ENCODE peak calls at places on chromosomes 1 and 21, in five cellular contexts. H, V, R, B and E are unnamed samples. For H3K27me3, the result is how much of the 10 kb centered on the place peaks cover.

GRCh38 chr1:220696863-220697231 is 6.7 kb downstream of the C1orf115 start:
- DNase-seq in H (no peak), V (no peak), R (no peak), B (no peak), E (no peak)

GRCh38 chr1:231862611-231863010 is 236.0 kb downstream of the DISC1 start:
- DNase-seq in H (no peak), V (peak), R (no peak), B (no peak), E (no peak)

GRCh38 chr1:229058111-229058551 is 212.8 kb upstream of the RAB4A start:
- DNase-seq in H (no peak), V (no peak), R (no peak), B (no peak), E (peak)

GRCh38 chr1:232844791-232845190 is 39.6 kb downstream of the MAP10 start:
- DNase-seq in H (no peak), V (no peak), R (no peak), B (no peak), E (no peak)

GRCh38 chr1:14487671-14488070 is 110.8 kb upstream of the KAZN start:
- DNase-seq in H (peak), V (no peak), R (no peak), B (no peak), E (no peak)

GRCh38 chr1:26281971-26282693 is 2.2 kb downstream of the SH3BGRL3 start:
- DNase-seq in H (no peak), V (peak), R (no peak), B (no peak), E (no peak)

GRCh38 chr1:237864338-237865244 is 26.1 kb downstream of the ZP4 start:
- DNase-seq in H (peak), V (peak), R (peak), B (peak), E (peak)

GRCh38 chr21:44956356-44957046 is 16.7 kb downstream of the SLX9 start:
- DNase-seq in H (peak), V (peak), R (no peak), B (no peak), E (no peak)

GRCh38 chr1:21552715-21553114 is 43.5 kb downstream of the ALPL start:
- DNase-seq in H (no peak), V (no peak), R (no peak), B (no peak), E (no peak)

GRCh38 chr1:205665216-205665757 is 15.0 kb downstream of the SLC45A3 start:
- DNase-seq in H (no peak), V (no peak), R (no peak), B (no peak), E (peak)

GRCh38 chr1:97691325-97691724 is 229.5 kb downstream of the DPYD start:
- DNase-seq in H (no peak), V (no peak), R (no peak), B (no peak), E (no peak)

GRCh38 chr1:109274533-109275476 is 8.1 kb downstream of the PSRC1 start:
- DNase-seq in H (no peak), V (peak), R (peak), B (peak), E (peak)

GRCh38 chr1:164868990-164869389 is 310.0 kb downstream of the PBX1 start:
- DNase-seq in H (no peak), V (no peak), R (no peak), B (no peak), E (no peak)

GRCh38 chr1:24468605-24469004 is 34.0 kb upstream of the RCAN3 start:
- DNase-seq in H (no peak), V (no peak), R (no peak), B (no peak), E (no peak)

GRCh38 chr1:21939650-21940374 is 2.7 kb upstream of the HSPG2 start:
- DNase-seq in H (peak), V (peak), R (peak), B (peak), E (peak)

GRCh38 chr1:197911857-197912696 is 5.1 kb upstream of the LHX9 start:
- DNase-seq in H (no peak), V (no peak), R (peak), B (no peak), E (no peak)

GRCh38 chr1:227885135-227885647 is 62.5 kb downstream of the WNT9A start:
- DNase-seq in H (peak), V (no peak), R (no peak), B (no peak), E (no peak)

GRCh38 chr1:98385691-98386090 is 275.8 kb upstream of the SNX7 start:
- DNase-seq in H (no peak), V (no peak), R (no peak), B (no peak), E (no peak)

GRCh38 chr21:44927587-44928461 is 7.1 kb upstream of the ITGB2 start:
- DNase-seq in H (peak), V (peak), R (no peak), B (no peak), E (no peak)

DNA sequence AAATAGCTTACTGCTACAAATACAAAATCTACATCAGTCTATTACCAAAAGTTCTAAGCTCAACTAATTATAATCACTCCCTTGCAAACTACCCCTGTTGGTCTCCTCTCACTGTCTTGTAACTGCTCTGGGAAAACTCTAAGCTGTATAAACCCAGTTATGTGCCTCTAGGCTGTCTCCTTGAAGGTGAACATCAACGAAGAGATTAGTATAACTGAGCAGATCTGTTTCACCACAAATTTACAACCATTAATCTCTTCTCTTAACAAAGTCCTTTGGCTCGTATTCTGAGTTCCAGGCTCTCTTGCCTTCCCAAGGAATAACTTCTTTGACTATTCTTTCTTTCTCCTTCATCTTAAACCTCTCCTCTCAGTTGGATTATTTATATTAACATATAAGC is 84.4 kb upstream of the PRMT6 start:
- DNase-seq in H (no peak), V (no peak), R (no peak), B (no peak), E (no peak)
- H3K27ac ChIP-seq in H (no peak), V (no peak), R (no peak), B (no peak), E (no peak)

DNA sequence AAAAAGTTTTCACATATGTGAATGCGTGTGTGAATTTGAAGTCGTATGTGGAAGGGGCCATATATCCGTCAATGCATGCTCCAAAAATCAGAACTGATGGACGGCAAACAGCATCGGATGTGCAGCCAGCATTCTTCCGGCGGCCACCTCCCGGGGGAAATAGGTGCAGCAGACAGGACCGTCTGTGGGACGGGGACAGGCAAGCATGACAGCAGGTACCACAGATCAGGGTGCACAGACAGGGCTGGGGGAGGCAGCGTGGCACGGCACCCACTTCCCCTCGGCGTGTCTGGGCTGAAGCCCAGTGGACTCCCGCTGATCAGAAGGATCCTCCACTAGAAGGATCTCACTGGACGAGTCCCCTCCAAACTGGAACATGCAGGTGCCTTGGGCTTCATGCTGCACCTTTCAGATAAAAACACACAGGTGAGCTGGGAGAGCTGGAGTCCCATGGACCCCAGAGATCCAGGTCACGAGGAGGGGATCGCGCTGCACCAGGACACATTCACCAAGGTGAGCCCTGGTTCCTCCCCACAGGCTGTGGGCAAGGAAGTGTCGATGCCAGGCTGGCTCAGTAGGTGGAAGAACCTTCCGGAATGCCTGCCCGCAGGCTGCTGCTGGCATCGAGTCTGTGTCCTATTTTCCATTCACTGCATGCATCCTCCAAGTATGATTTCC is 25.3 kb downstream of the PDE9A start:
- DNase-seq in H (peak), V (no peak), R (no peak), B (no peak), E (no peak)
- H3K27me3 ChIP-seq in H (under half), V (half or more), R (under half), B (under half), E (under half)

GRCh38 chr1:43705982-43706597 is 1.2 kb upstream of the ST3GAL3 start:
- DNase-seq in H (no peak), V (no peak), R (no peak), B (no peak), E (peak)
- H3K4me3 ChIP-seq in H (no peak), V (peak), R (no peak), B (no peak), E (no peak)

DNA sequence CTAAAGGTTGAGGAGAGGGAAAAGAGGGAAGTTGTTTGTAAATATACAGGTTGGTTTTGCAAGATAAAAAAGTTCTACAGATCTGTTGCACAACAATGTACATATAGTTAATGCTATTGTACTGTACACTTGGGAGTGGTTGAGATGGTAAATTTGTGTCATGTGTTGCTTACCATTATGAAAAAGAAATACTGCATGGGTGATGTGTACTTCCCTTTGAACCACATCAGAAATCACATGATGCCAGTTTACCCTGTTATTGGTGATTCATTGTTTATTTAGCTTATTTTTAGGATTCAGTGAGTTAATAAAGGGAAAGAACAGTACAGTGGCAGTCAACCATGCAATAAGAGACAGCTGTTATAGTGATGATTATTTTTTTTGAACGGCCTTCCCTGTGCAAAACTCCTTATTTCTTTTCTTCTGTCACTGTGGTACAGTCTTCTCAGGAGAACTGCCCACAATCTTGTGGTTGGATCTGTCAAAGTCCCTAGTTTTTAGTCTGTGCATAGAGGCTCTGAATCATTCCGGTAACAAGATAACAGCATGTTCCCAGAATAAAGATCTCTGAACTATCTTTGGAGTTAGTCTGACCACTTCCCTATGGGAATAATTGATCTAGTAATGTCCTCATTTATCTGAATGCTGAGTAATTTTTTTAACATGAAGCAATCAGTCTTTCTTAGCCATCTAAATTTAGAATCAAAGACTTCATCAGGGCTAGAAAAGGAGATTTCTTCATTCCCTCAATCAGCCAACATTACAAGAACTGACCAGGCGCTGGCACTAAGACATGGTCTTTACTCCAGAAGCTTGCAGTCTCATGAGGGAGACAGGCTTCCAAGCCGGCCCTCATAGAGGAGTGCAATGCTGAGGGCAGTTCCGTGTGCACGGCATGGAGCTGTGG is 84.2 kb downstream of the SH3GLB1 start:
- DNase-seq in H (peak), V (peak), R (peak), B (peak), E (peak)
- H3K27ac ChIP-seq in H (peak), V (peak), R (no peak), B (peak), E (peak)

GRCh38 chr1:156844638-156845037 is 14.3 kb downstream of the INSRR start:
- DNase-seq in H (no peak), V (no peak), R (no peak), B (no peak), E (no peak)

GRCh38 chr1:156842618-156843300 is 16.2 kb downstream of the INSRR start:
- DNase-seq in H (peak), V (no peak), R (no peak), B (no peak), E (no peak)

GRCh38 chr1:156845953-156846545 is 12.9 kb downstream of the INSRR start:
- DNase-seq in H (no peak), V (no peak), R (no peak), B (no peak), E (no peak)

GRCh38 chr1:156845055-156845952 is 13.6 kb downstream of the INSRR start:
- DNase-seq in H (no peak), V (no peak), R (no peak), B (no peak), E (no peak)

DNA sequence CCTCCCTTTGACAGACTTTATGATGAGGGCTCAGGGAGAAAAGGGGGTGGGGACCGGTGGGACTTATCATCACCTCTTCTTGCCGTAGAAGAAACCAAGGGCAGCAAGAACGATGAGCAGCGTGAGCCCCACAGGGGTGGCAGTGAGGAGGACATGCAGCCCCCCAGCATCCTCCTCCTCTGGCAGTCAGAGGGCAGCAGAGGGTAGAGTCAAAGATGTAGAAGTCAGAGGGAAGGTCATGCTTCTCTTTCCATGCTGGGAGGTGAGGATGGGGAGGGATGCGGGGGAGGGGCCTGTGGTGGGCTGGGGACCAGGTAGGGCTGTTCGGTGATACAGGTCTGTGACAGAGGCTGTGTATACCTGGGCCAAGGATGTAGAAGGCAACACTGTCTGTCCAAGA is 14.8 kb downstream of the INSRR start:
- DNase-seq in H (no peak), V (no peak), R (no peak), B (no peak), E (no peak)
- H3K27me3 ChIP-seq in H (under half), V (half or more), R (under half), B (under half), E (under half)

GRCh38 chr1:230107941-230108340 is 40.9 kb downstream of the GALNT2 start:
- DNase-seq in H (no peak), V (no peak), R (no peak), B (no peak), E (no peak)

GRCh38 chr1:230103341-230104173 is 36.5 kb downstream of the GALNT2 start:
- DNase-seq in H (no peak), V (no peak), R (no peak), B (no peak), E (no peak)

GRCh38 chr1:230104395-230105244 is 37.6 kb downstream of the GALNT2 start:
- DNase-seq in H (peak), V (peak), R (peak), B (peak), E (peak)

GRCh38 chr1:230105754-230106625 is 39.0 kb downstream of the GALNT2 start:
- DNase-seq in H (no peak), V (no peak), R (no peak), B (peak), E (peak)

DNA sequence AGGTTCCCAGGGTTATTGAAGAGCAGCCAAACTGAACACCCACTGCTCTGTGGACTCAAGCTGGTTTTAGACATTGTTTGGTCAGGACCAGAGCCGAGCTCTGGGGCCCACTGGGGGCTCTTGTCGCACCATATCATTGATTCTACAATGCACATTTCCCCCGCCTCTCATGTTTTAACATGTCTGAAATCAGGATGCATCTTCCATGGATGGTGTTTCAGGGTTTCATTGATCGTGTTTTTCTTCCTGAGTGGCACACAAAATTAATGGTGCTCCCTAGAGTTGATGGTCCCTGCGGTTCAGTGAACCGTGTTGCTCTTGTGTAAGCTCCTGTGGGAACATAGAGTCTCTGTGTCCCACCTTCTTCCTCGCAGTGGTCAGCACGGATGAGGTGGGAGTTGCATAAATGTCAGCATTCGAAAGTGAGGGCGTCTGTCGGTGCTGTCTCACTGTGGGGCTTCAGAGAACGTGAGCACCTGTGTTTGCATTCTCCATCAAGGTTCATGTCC is 38.3 kb downstream of the GALNT2 start:
- DNase-seq in H (no peak), V (no peak), R (no peak), B (no peak), E (no peak)
- H3K4me3 ChIP-seq in H (no peak), V (peak), R (no peak), B (peak), E (no peak)

DNA sequence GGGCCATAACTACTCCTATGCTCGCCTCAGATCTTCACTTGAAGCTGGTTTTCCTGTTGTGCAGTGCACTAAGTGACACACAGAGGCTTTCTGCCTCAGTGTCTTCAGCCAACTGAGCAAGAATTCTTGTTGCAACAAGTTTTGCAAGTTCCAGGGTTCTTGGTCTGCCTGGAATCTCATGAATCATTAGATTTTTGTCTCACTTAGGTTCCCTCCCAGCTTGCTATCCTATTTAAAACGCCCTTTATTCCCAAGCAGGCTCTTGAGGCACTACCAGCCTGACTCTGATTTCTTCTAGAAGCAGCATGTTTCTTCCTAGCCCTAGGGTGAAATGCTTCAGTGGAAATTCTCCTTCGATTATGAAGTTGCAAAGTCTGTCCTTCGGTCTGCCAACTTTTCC is 158.8 kb downstream of the C1orf21 start:
- DNase-seq in H (no peak), V (no peak), R (no peak), B (no peak), E (no peak)
- H3K27ac ChIP-seq in H (no peak), V (no peak), R (no peak), B (no peak), E (no peak)

DNA sequence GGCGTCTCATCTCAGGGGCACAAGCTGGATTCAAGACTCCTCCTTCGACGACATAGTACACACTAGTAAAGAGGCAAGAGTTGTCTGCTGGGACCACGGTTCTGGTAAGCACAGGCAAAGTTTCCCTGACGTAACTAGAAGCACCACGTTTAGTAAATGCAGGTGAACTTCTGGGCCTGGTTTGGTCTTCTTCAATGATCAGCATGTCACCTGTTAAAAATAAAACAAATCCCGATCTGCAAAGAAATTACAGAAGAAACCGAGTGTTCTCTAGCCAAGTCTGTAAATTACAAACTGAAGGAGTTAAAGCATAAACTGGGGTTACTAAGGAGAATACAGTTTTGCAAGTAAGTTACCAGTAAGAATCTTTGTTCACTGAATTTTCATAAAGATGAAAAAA is 1.5 kb downstream of the YOD1 start:
- DNase-seq in H (no peak), V (no peak), R (no peak), B (no peak), E (no peak)
- H3K27me3 ChIP-seq in H (under half), V (under half), R (under half), B (under half), E (under half)